ENCODE peak calls at places on chromosomes 6 and 20, in four cellular contexts. O is K562, Q is HepG2, Z is GM12878. L is an unnamed sample.

GRCh38 chr6:2821554-2821953 is 20.1 kb downstream of the SERPINB1 start:
- DNase-seq in O (no peak), Q (no peak), Z (no peak), L (no peak)

GRCh38 chr20:53402233-53403005 is 191.2 kb downstream of the ZNF217 start:
- DNase-seq in O (no peak), Q (no peak), Z (no peak), L (no peak)

GRCh38 chr20:14117768-14118167 is 122.5 kb downstream of the MACROD2 start:
- DNase-seq in O (no peak), Q (no peak), Z (no peak), L (no peak)

GRCh38 chr20:9926476-9926875 is 87.6 kb upstream of the PAK5 start:
- DNase-seq in O (no peak), Q (no peak), Z (no peak), L (no peak)

GRCh38 chr6:66149132-66149531 is 442.1 kb upstream of the EYS start:
- DNase-seq in O (no peak), Q (no peak), Z (no peak), L (no peak)

GRCh38 chr6:94270040-94270689 is 850.8 kb upstream of the EPHA7 start:
- DNase-seq in O (no peak), Q (no peak), Z (no peak), L (no peak)

GRCh38 chr6:9360881-9361280 is 925.5 kb upstream of the SLC35B3 start:
- DNase-seq in O (no peak), Q (no peak), Z (no peak), L (no peak)

GRCh38 chr20:24587384-24588046 is 118.1 kb downstream of the SYNDIG1 start:
- DNase-seq in O (no peak), Q (no peak), Z (no peak), L (no peak)

GRCh38 chr6:17705778-17706579 is 746 bp downstream of the NUP153 start:
- DNase-seq in O (no peak), Q (peak), Z (no peak), L (peak)

GRCh38 chr20:50508171-50508761 is 1.9 kb upstream of the PTPN1 start:
- DNase-seq in O (no peak), Q (peak), Z (no peak), L (no peak)

GRCh38 chr6:109172096-109172495 is 76.8 kb downstream of the CEP57L1 start:
- DNase-seq in O (no peak), Q (peak), Z (no peak), L (no peak)

GRCh38 chr20:59633646-59634045 is 29.3 kb downstream of the PHACTR3 start:
- DNase-seq in O (no peak), Q (no peak), Z (no peak), L (no peak)

GRCh38 chr6:133957780-133958242 is 4.8 kb downstream of the TBPL1 start:
- DNase-seq in O (peak), Q (no peak), Z (no peak), L (no peak)

GRCh38 chr6:40425192-40425919 is 161.8 kb downstream of the LRFN2 start:
- DNase-seq in O (no peak), Q (no peak), Z (no peak), L (no peak)

GRCh38 chr20:23112595-23112994 is 26.5 kb upstream of the CD93 start:
- DNase-seq in O (no peak), Q (no peak), Z (no peak), L (no peak)

GRCh38 chr20:48684501-48685041 is 143.2 kb downstream of the PREX1 start:
- DNase-seq in O (no peak), Q (no peak), Z (no peak), L (no peak)

GRCh38 chr6:140774080-140774505 is 1358.6 kb upstream of the GJE1 start:
- DNase-seq in O (no peak), Q (no peak), Z (peak), L (no peak)

GRCh38 chr20:63321148-63321831 is 28.3 kb downstream of the COL20A1 start:
- DNase-seq in O (no peak), Q (no peak), Z (no peak), L (no peak)

GRCh38 chr20:62141397-62142251 is 1.6 kb downstream of the PSMA7 start:
- DNase-seq in O (no peak), Q (peak), Z (no peak), L (no peak)

GRCh38 chr6:84979541-84979940 is 215.1 kb upstream of the TBX18 start:
- DNase-seq in O (no peak), Q (no peak), Z (no peak), L (no peak)

GRCh38 chr6:85126448-85127178 is 323.3 kb upstream of the NT5E start:
- DNase-seq in O (peak), Q (peak), Z (no peak), L (peak)

GRCh38 chr6:16375828-16376227 is 137.4 kb downstream of the GMPR start:
- DNase-seq in O (no peak), Q (no peak), Z (no peak), L (no peak)

GRCh38 chr6:42545226-42545773 is 18.5 kb upstream of the UBR2 start:
- DNase-seq in O (no peak), Q (no peak), Z (no peak), L (no peak)

GRCh38 chr6:169188051-169188863 is 65.4 kb downstream of the THBS2 start:
- DNase-seq in O (no peak), Q (no peak), Z (no peak), L (no peak)

GRCh38 chr6:169185011-169185521 is 68.6 kb downstream of the THBS2 start:
- DNase-seq in O (no peak), Q (no peak), Z (no peak), L (no peak)

GRCh38 chr6:169186496-169187169 is 67.0 kb downstream of the THBS2 start:
- DNase-seq in O (no peak), Q (no peak), Z (no peak), L (no peak)

GRCh38 chr6:169185692-169186485 is 67.8 kb downstream of the THBS2 start:
- DNase-seq in O (no peak), Q (no peak), Z (no peak), L (no peak)

GRCh38 chr6:169183233-169183632 is 70.4 kb downstream of the THBS2 start:
- DNase-seq in O (no peak), Q (no peak), Z (no peak), L (no peak)
- TF ChIP-seq CBX5 in O (no peak), Q (no peak), Z (no peak), L (no peak)

GRCh38 chr20:1267161-1267560 is 1.1 kb downstream of the SNPH start:
- DNase-seq in O (no peak), Q (no peak), Z (no peak), L (no peak)
- TF ChIP-seq SRF in O (no peak), Q (no peak), Z (no peak), L (no peak)

GRCh38 chr20:32189691-32190607 is 17.6 kb downstream of the PLAGL2 start:
- DNase-seq in O (no peak), Q (no peak), Z (no peak), L (peak)

GRCh38 chr20:32192698-32193097 is 14.8 kb downstream of the PLAGL2 start:
- DNase-seq in O (no peak), Q (no peak), Z (no peak), L (no peak)

GRCh38 chr20:32191422-32191821 is 16.1 kb downstream of the PLAGL2 start:
- DNase-seq in O (no peak), Q (no peak), Z (no peak), L (no peak)

GRCh38 chr20:32190608-32191415 is 16.7 kb downstream of the PLAGL2 start:
- DNase-seq in O (no peak), Q (no peak), Z (no peak), L (peak)

DNA sequence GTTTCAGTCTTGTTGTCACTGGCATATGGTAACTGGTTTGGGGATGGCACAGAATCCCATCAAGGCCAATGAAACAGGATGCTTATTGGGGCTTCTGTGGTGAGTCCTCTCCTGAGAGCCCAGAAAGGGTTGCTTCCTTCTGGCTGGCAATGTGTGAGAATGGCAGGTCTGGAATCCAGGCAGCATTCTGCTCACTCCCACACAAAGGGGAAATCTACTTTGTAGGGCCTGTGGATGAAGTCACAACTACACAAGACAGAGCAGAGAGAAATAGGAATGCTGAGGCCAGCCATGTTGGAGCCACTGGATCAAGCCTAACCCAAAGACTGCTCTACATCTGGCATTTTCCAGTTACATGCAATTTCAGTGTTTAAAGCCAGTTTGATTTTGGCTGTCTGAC is 15.7 kb downstream of the PLAGL2 start:
- DNase-seq in O (no peak), Q (no peak), Z (no peak), L (no peak)
- TF ChIP-seq EZH2 in O (no peak), Q (no peak), Z (no peak), L (no peak)

DNA sequence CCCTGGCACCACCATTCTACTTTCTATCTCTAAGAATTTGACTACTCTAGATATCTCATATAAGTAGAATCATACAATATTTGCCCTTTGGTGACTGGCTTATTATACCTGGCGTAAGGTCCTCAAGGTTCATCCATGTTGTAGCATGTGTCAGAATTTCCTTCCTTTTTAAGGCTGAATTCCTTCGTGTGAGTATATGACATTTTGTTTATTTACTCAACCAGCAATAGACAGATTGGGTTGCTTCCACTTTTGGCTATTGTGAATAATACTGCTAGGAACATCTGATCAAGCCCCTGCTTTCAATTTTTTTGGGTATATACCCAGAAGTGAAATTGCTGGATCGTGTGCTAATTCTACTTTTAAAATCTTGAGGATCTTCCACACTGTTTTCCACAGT is 232.8 kb upstream of the MCHR2 start:
- DNase-seq in O (no peak), Q (no peak), Z (no peak), L (no peak)
- TF ChIP-seq CBX5 in O (no peak), Q (no peak), Z (no peak), L (no peak)